ENCODE peak calls at places on chromosomes 12 and 14, in seven cellular contexts. D is PC-3, Z is OCI-M1, N is midbrain, R is AML-193, Q is head of caudate nucleus, G is iris pigment epithelial cell. U is an unnamed sample.

GRCh38 chr12:64608901-64609542 is 1.3 kb upstream of the RASSF3 start:
- DNase-seq in D (peak), Q (no peak), G (peak), Z (peak), R (peak), N (no peak), U (peak)

GRCh38 chr12:53060721-53061276 is 10.9 kb downstream of the TNS2 start:
- DNase-seq in N (no peak), D (no peak), Z (no peak), G (no peak), R (no peak), Q (peak), U (no peak)

GRCh38 chr12:106901276-106901675 is 54.4 kb upstream of the TMEM263 start:
- DNase-seq in G (peak), Z (no peak), D (no peak), N (no peak), R (no peak), Q (no peak), U (no peak)

GRCh38 chr12:69688496-69689427 is 10.3 kb downstream of the BEST3 start:
- DNase-seq in Z (no peak), D (peak), N (no peak), G (peak), Q (no peak), R (no peak), U (peak)

GRCh38 chr14:89374908-89375307 is 42.1 kb downstream of the FOXN3 start:
- DNase-seq in G (no peak), Q (no peak), D (no peak), N (no peak), R (no peak), Z (no peak), U (no peak)

GRCh38 chr12:108649126-108649525 is 15.4 kb upstream of the SELPLG start:
- DNase-seq in N (no peak), Q (no peak), Z (no peak), R (no peak), G (peak), D (no peak), U (no peak)

GRCh38 chr14:22326001-22326400 is 263.0 kb downstream of the DAD1 start:
- DNase-seq in Q (no peak), Z (no peak), D (no peak), N (no peak), G (no peak), R (no peak), U (no peak)

GRCh38 chr12:2583642-2584041 is 211.1 kb upstream of the FKBP4 start:
- DNase-seq in D (no peak), N (no peak), Q (no peak), R (no peak), Z (no peak), G (no peak), U (no peak)

GRCh38 chr12:20508362-20508761 is 140.0 kb downstream of the PDE3A start:
- DNase-seq in R (no peak), Q (no peak), D (no peak), G (peak), Z (no peak), N (no peak), U (no peak)

GRCh38 chr12:30794591-30795409 is 40.0 kb upstream of the CAPRIN2 start:
- DNase-seq in Z (peak), Q (peak), D (peak), G (peak), N (no peak), R (no peak), U (peak)

GRCh38 chr12:6272300-6273208 is 37.9 kb upstream of the PLEKHG6 start:
- DNase-seq in R (no peak), Z (no peak), D (peak), G (no peak), Q (no peak), N (no peak), U (no peak)

GRCh38 chr12:19120795-19121194 is 8.7 kb upstream of the PLEKHA5 start:
- DNase-seq in N (no peak), Z (no peak), Q (no peak), G (no peak), D (peak), R (no peak), U (no peak)

GRCh38 chr12:69651922-69652321 is 41.2 kb upstream of the LRRC10 start:
- DNase-seq in G (no peak), Q (no peak), Z (peak), D (no peak), R (no peak), N (no peak), U (no peak)

GRCh38 chr12:2876431-2877046 is 435 bp downstream of the FOXM1 start:
- DNase-seq in R (peak), Q (no peak), N (no peak), D (peak), G (peak), Z (peak), U (no peak)

GRCh38 chr14:100142073-100143040 is 17.1 kb downstream of the DEGS2 start:
- DNase-seq in R (no peak), Q (no peak), G (no peak), D (no peak), N (no peak), Z (peak), U (no peak)

GRCh38 chr12:96811083-96811482 is 96.0 kb upstream of the NEDD1 start:
- DNase-seq in D (peak), N (no peak), G (peak), R (no peak), Z (no peak), Q (no peak), U (peak)

GRCh38 chr14:97166497-97166896 is 369.3 kb downstream of the VRK1 start:
- DNase-seq in R (no peak), D (peak), Z (no peak), G (no peak), Q (no peak), N (no peak), U (no peak)

GRCh38 chr14:55249423-55249822 is 21.8 kb upstream of the FBXO34 start:
- DNase-seq in R (no peak), D (peak), Z (peak), G (peak), Q (no peak), N (no peak), U (no peak)

GRCh38 chr12:78038986-78039385 is 208.3 kb downstream of the NAV3 start:
- DNase-seq in N (no peak), R (no peak), Z (no peak), G (no peak), D (no peak), Q (no peak), U (no peak)

GRCh38 chr14:42277840-42278239 is 671.2 kb downstream of the LRFN5 start:
- DNase-seq in D (no peak), N (no peak), Q (no peak), R (no peak), G (no peak), Z (peak), U (no peak)

GRCh38 chr12:49706351-49707126 is 666 bp downstream of the FMNL3 start:
- DNase-seq in N (peak), G (peak), Z (peak), Q (peak), R (no peak), D (no peak), U (no peak)

GRCh38 chr12:113021500-113021899 is 35.0 kb upstream of the DTX1 start:
- DNase-seq in G (no peak), Q (no peak), Z (no peak), D (no peak), R (no peak), N (no peak), U (no peak)

GRCh38 chr12:7108042-7108927 is 729 bp downstream of the C1RL start:
- DNase-seq in G (peak), R (peak), Z (peak), N (peak), Q (peak), D (peak), U (no peak)

GRCh38 chr14:80260649-80261048 is 49.3 kb upstream of the DIO2 start:
- DNase-seq in R (no peak), D (no peak), Q (no peak), G (no peak), Z (no peak), N (no peak), U (no peak)

GRCh38 chr12:109356586-109356985 is 8.9 kb downstream of the MYO1H start:
- DNase-seq in Q (no peak), R (no peak), Z (no peak), D (no peak), G (no peak), N (no peak), U (no peak)

GRCh38 chr12:70795608-70796007 is 124.9 kb downstream of the PTPRR start:
- DNase-seq in D (peak), Q (no peak), G (no peak), Z (no peak), R (no peak), N (no peak), U (no peak)

GRCh38 chr14:103908580-103908979 is 19.7 kb upstream of the TDRD9 start:
- DNase-seq in G (no peak), N (no peak), D (no peak), Z (no peak), Q (no peak), R (no peak), U (no peak)

GRCh38 chr14:77011226-77011762 is 17.2 kb downstream of the IRF2BPL start:
- DNase-seq in D (no peak), R (no peak), N (no peak), Z (no peak), G (no peak), Q (no peak), U (no peak)

GRCh38 chr12:81330480-81330879 is 252.6 kb downstream of the ACSS3 start:
- DNase-seq in G (no peak), D (no peak), Q (no peak), Z (peak), N (peak), R (no peak), U (no peak)

U was measured in Panc1.